ENCODE peak calls at places on chromosomes 12 and 14, in ten cellular contexts. T is CD8-positive, alpha-beta T cell; U is heart left ventricle; H is endothelial cell of umbilical vein; F is A549; B is tibial nerve; W is tibial artery; C is brain microvascular endothelial cell; D is heart right ventricle; I is MM.1S. P is an unnamed sample.

GRCh38 chr12:74890237-74890599 is 319.4 kb downstream of the KCNC2 start:
- DNase-seq in W (no peak), I (peak; percentile 33), H (peak; percentile 79), D (no peak), T (no peak), B (no peak), U (no peak), C (peak; percentile 92), F (peak; percentile 79), P (no peak)

GRCh38 chr12:12715459-12716150 is 1.6 kb upstream of the CDKN1B start:
- DNase-seq in W (no peak), C (no peak), T (peak; percentile 63), B (no peak), U (no peak), D (no peak), I (peak; percentile 94), H (peak; percentile 73), F (peak; percentile 12), P (no peak)

GRCh38 chr12:72982351-72982750 is 710.2 kb downstream of the TRHDE start:
- DNase-seq in T (no peak), H (no peak), C (no peak), W (no peak), F (no peak), B (no peak), U (no peak), I (no peak), D (no peak), P (no peak)

GRCh38 chr14:76576047-76576741 is 185.1 kb upstream of the VASH1 start:
- DNase-seq in H (peak; percentile 72), I (no peak), B (no peak), F (no peak), C (no peak), W (no peak), T (no peak), D (no peak), U (peak; percentile 24), P (no peak)

GRCh38 chr14:58078068-58078467 is 73.9 kb downstream of the ARMH4 start:
- DNase-seq in W (no peak), U (no peak), B (no peak), H (no peak), T (no peak), F (no peak), C (peak; percentile 79), I (no peak), D (no peak), P (no peak)

GRCh38 chr14:93395227-93395626 is 35.5 kb upstream of the UNC79 start:
- DNase-seq in B (no peak), U (no peak), D (no peak), F (no peak), H (no peak), I (no peak), W (no peak), T (no peak), C (no peak), P (no peak)

GRCh38 chr14:105492966-105493871 is 2.2 kb downstream of the TEDC1 start:
- DNase-seq in T (no peak), D (peak; percentile 25), B (peak; percentile 13), C (no peak), I (no peak), U (no peak), H (no peak), F (peak; percentile 5), W (no peak), P (peak; percentile 34)

GRCh38 chr12:27573972-27574371 is 50.0 kb downstream of the PPFIBP1 start:
- DNase-seq in U (no peak), I (no peak), H (peak; percentile 92), W (no peak), T (no peak), C (peak; percentile 98), F (peak; percentile 23), B (no peak), D (no peak), P (no peak)

GRCh38 chr14:67526676-67527459 is 6.2 kb upstream of the PLEKHH1 start:
- DNase-seq in D (no peak), U (peak; percentile 24), W (no peak), I (peak; percentile 21), H (peak; percentile 62), F (peak; percentile 71), B (no peak), C (peak; percentile 39), T (peak; percentile 56), P (peak; percentile 64)

GRCh38 chr12:54261817-54262402 is 18.0 kb downstream of the CBX5 start:
- DNase-seq in W (no peak), I (no peak), F (no peak), H (no peak), T (no peak), C (no peak), U (no peak), B (no peak), D (no peak), P (no peak)

GRCh38 chr14:52079239-52079956 is 10.5 kb upstream of the NID2 start:
- DNase-seq in B (no peak), T (no peak), C (peak; percentile 61), H (peak; percentile 20), U (no peak), F (no peak), W (no peak), I (no peak), D (no peak), P (no peak)
- H3K27ac ChIP-seq in B (no peak overlapping the region), T (no peak overlapping the region), C (peak overlapping the region; percentile 97), H (peak overlapping the region; percentile 35), U (no peak overlapping the region), F (peak overlapping the region; percentile 50), W (no peak overlapping the region), I (no peak overlapping the region), D (no peak overlapping the region), P (no peak overlapping the region)

GRCh38 chr12:88805692-88806091 is 225.4 kb upstream of the KITLG start:
- DNase-seq in D (no peak), T (no peak), H (no peak), B (no peak), W (no peak), F (no peak), I (peak; percentile 61), C (no peak), U (no peak), P (no peak)
- TF ChIP-seq CTCF in D (no peak), T (no peak), H (no peak), B (no peak), W (no peak), F (no peak), I (no peak), C (no peak), U (no peak), P (no peak)

GRCh38 chr14:85934886-85935254 is 404.9 kb downstream of the FLRT2 start:
- DNase-seq in F (peak; percentile 0), T (no peak), C (no peak), W (no peak), D (no peak), H (no peak), B (no peak), U (no peak), I (peak; percentile 7), P (no peak)

DNA sequence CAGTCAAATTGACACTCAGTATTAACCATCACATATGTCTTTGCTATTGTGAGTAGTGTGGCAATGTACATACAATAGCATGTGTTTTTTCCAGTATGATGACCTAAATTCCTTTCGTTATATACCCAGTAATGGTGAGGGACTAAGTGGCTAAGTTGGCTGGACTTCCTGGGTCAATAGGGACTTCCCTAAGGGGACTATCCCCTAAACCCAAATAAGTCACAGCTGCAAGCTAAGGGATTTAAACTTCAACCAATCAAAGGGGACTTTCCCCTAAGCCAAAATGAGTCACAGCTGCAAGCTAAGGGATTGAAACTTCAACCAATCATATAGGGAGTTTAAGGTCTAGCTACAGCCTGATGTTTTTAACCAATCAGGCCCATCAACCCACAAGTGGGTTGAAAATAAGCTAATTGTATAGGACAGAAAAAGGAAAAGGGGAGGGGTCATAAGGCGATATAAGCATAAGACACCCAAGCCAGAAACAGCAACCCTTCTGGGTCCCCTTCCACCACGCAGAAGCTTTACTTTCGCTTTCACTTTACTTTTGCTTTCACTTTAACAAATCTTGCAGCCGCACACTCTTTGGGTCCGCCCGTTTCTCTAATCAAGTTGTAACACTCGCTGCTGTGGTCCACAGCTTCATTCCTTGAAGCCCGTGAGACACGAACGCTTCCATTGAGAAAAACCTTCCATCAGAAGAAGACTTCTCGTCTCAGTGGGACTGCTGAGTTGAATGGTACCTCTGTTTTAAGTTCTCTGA is 404.4 kb downstream of the FLRT2 start:
- DNase-seq in I (peak; percentile 69), H (peak; percentile 29), U (peak; percentile 33), F (peak; percentile 70), C (no peak), T (peak; percentile 72), B (no peak), D (no peak), W (no peak), P (no peak)
- H3K27ac ChIP-seq in I (peak overlapping the region; percentile 65), H (no peak overlapping the region), U (peak overlapping the region; percentile 32), F (peak overlapping the region; percentile 72), C (no peak overlapping the region), T (peak overlapping the region; percentile 75), B (no peak overlapping the region), D (no peak overlapping the region), W (no peak overlapping the region), P (peak overlapping the region; percentile 80)

GRCh38 chr14:100710391-100711116 is 16.1 kb upstream of the DLK1 start:
- DNase-seq in B (no peak), I (no peak), U (no peak), C (no peak), W (no peak), F (no peak), H (no peak), T (no peak), D (no peak), P (no peak)

GRCh38 chr14:100711117-100711462 is 15.6 kb upstream of the DLK1 start:
- DNase-seq in D (no peak), T (no peak), C (no peak), F (no peak), W (no peak), U (no peak), H (no peak), B (no peak), I (no peak), P (no peak)

GRCh38 chr14:100709956-100710284 is 16.8 kb upstream of the DLK1 start:
- DNase-seq in T (no peak), D (no peak), W (no peak), F (no peak), H (no peak), C (no peak), B (no peak), I (no peak), U (no peak), P (no peak)

GRCh38 chr14:100708349-100709217 is 18.1 kb upstream of the DLK1 start:
- DNase-seq in D (peak; percentile 57), T (no peak), C (no peak), W (no peak), I (no peak), F (no peak), U (peak; percentile 67), B (no peak), H (no peak), P (no peak)

DNA sequence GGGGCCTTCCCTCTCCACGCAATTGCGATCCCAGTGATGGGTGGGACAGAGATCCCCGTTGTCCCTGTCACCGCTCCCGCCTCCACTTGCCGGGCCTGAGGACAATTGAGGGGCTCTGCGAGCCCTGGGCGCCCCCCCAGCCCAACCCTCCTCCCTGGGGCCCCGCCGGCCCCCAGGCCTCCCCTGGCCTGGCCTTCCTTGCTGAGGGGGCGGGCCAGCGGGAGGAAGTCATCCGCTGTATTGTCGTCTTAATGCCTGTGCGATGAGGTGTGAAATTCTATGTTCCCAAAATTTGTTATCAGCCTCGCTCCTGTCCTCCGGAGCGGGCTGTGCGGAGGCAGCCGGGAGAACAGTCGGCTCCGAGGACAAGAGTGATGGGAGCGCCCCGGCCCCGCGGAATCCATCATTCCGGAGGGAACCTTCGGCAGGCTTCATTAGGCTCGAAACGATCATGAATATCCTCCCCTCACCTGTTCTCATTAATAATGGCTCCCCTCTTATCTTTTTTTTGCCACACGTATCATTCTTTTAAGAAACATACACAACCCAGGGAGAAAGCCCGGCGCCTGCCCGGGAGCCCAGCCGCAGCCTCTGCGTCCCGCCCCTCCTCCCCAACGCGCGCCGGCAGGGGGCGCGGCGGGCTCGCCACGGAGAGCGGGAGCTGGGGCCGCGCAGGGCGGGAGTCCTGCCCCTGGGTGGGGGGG is 17.3 kb upstream of the DLK1 start:
- DNase-seq in D (peak; percentile 48), H (peak; percentile 24), I (no peak), U (peak; percentile 43), F (no peak), T (no peak), C (no peak), W (no peak), B (no peak), P (no peak)
- TF ChIP-seq CTCF in D (peak; percentile 78), H (peak; percentile 13), I (peak; percentile 38), U (peak; percentile 32), F (peak; percentile 51), T (no peak), C (peak; percentile 38), W (peak; percentile 51), B (peak; percentile 9), P (peak; percentile 57)

P was measured in dorsolateral prefrontal cortex.